ENCODE peak calls at places on chromosome 12, in ten cellular contexts. G, L, J, T, W, Y, N, U, D and A are unnamed samples.

GRCh38 chr12:50842637-50843493 is at the start of gene TMPRSS12:
- DNase-seq in D (no peak), N (no peak), W (no peak), U (no peak), J (no peak), Y (no peak), G (no peak), T (peak), L (no peak), A (no peak)

GRCh38 chr12:9118161-9118560 is 2.4 kb upstream of the A2M start:
- DNase-seq in L (no peak), U (no peak), T (no peak), J (peak), Y (no peak), G (peak), N (no peak), W (no peak), D (no peak), A (no peak)

GRCh38 chr12:132356686-132357622 is 27.6 kb upstream of the GALNT9 start:
- DNase-seq in L (no peak), N (no peak), J (peak), Y (no peak), W (no peak), U (peak), G (no peak), D (no peak), T (no peak), A (peak)

GRCh38 chr12:49367381-49368239 is at the start of gene SPATS2:
- DNase-seq in D (no peak), G (no peak), T (no peak), Y (peak), N (no peak), U (no peak), J (peak), L (peak), W (no peak), A (peak)

GRCh38 chr12:113940357-113940756 is 25.8 kb downstream of the RBM19 start:
- DNase-seq in J (no peak), N (no peak), U (no peak), Y (no peak), D (no peak), W (no peak), G (no peak), L (no peak), T (no peak), A (no peak)

GRCh38 chr12:75660805-75661404 is 149.5 kb upstream of the KRR1 start:
- DNase-seq in Y (no peak), J (peak), U (peak), W (peak), T (no peak), D (no peak), G (no peak), L (no peak), N (no peak), A (no peak)

GRCh38 chr12:6917491-6918231 is 3.3 kb downstream of the ENO2 start:
- DNase-seq in D (no peak), U (no peak), T (no peak), J (peak), W (no peak), N (no peak), Y (no peak), G (no peak), L (no peak), A (no peak)

GRCh38 chr12:12922191-12922616 is 29.8 kb downstream of the GPRC5D start:
- DNase-seq in J (peak), L (no peak), Y (peak), W (no peak), D (no peak), U (peak), T (no peak), N (no peak), G (no peak), A (no peak)

GRCh38 chr12:112837629-112838191 is 46.2 kb downstream of the RPH3A start:
- DNase-seq in D (no peak), T (no peak), G (no peak), N (no peak), W (no peak), U (no peak), Y (no peak), J (peak), L (peak), A (no peak)

GRCh38 chr12:108313609-108314331 is 25.3 kb downstream of the CMKLR1 start:
- DNase-seq in J (no peak), L (no peak), N (no peak), Y (peak), D (no peak), G (no peak), W (no peak), U (no peak), T (no peak), A (no peak)

GRCh38 chr12:55822228-55822627 is 4.4 kb downstream of the ORMDL2 start:
- DNase-seq in Y (no peak), L (no peak), D (no peak), N (no peak), J (peak), G (no peak), W (no peak), U (no peak), T (no peak), A (no peak)

GRCh38 chr12:14264777-14265176 is 100.7 kb upstream of the ATF7IP start:
- DNase-seq in T (no peak), Y (no peak), L (no peak), N (no peak), G (no peak), U (peak), J (peak), W (no peak), D (no peak), A (no peak)

GRCh38 chr12:97754306-97754705 is 291.7 kb downstream of the RMST start:
- DNase-seq in J (no peak), N (no peak), U (no peak), Y (no peak), L (no peak), T (no peak), W (no peak), D (no peak), G (no peak), A (no peak)

GRCh38 chr12:81209001-81209400 is 131.1 kb downstream of the ACSS3 start:
- DNase-seq in N (no peak), W (no peak), G (no peak), J (no peak), Y (no peak), D (no peak), U (peak), T (no peak), L (no peak), A (no peak)

GRCh38 chr12:94037444-94037843 is 110.9 kb upstream of the PLXNC1 start:
- DNase-seq in Y (no peak), N (no peak), G (no peak), T (no peak), U (no peak), J (no peak), D (no peak), L (no peak), W (no peak), A (no peak)

GRCh38 chr12:86748874-86749273 is 492.7 kb upstream of the MGAT4C start:
- DNase-seq in Y (no peak), U (no peak), J (no peak), W (no peak), N (no peak), L (no peak), T (no peak), D (no peak), G (no peak), A (no peak)

GRCh38 chr12:26554332-26554731 is 278.7 kb downstream of the ITPR2 start:
- DNase-seq in D (no peak), Y (no peak), N (no peak), T (no peak), U (no peak), G (no peak), L (no peak), J (no peak), W (no peak), A (no peak)